ENCODE peak calls at places on chromosome 12, in eight cellular contexts. One of them, this sample, is unnamed.

GRCh38 chr12:27285395-27285794 is 41.3 kb downstream of the STK38L start:
- DNase-seq in stimulated activated CD4-positive, alpha-beta T cell treated with anti-CD3 and anti-CD28 coated beads, Interleukin-2, amount 100 ng/mL, for 24 hours: no peak
- DNase-seq in astrocyte: peak; percentile 29
- DNase-seq in T47D: no peak
- DNase-seq in fibroblast of the aortic adventitia: peak; percentile 15
- DNase-seq in anterior cingulate cortex: no peak
- DNase-seq in NCI-H1105: no peak
- DNase-seq in dorsolateral prefrontal cortex: no peak
- DNase-seq in this sample: no peak

GRCh38 chr12:4037747-4038312 is 164.6 kb upstream of the PARP11 start:
- DNase-seq in stimulated activated CD4-positive, alpha-beta T cell treated with anti-CD3 and anti-CD28 coated beads, Interleukin-2, amount 100 ng/mL, for 24 hours: peak; percentile 19
- DNase-seq in astrocyte: no peak
- DNase-seq in T47D: no peak
- DNase-seq in fibroblast of the aortic adventitia: peak; percentile 70
- DNase-seq in anterior cingulate cortex: no peak
- DNase-seq in NCI-H1105: peak; percentile 11
- DNase-seq in dorsolateral prefrontal cortex: no peak
- DNase-seq in this sample: peak; percentile 49

GRCh38 chr12:108302471-108303311 is 36.4 kb downstream of the CMKLR1 start:
- DNase-seq in stimulated activated CD4-positive, alpha-beta T cell treated with anti-CD3 and anti-CD28 coated beads, Interleukin-2, amount 100 ng/mL, for 24 hours: no peak
- DNase-seq in astrocyte: peak; percentile 23
- DNase-seq in T47D: no peak
- DNase-seq in fibroblast of the aortic adventitia: peak; percentile 27
- DNase-seq in anterior cingulate cortex: no peak
- DNase-seq in NCI-H1105: no peak
- DNase-seq in dorsolateral prefrontal cortex: no peak
- DNase-seq in this sample: no peak

GRCh38 chr12:56080556-56081138 is 682 bp downstream of the ERBB3 start:
- DNase-seq in stimulated activated CD4-positive, alpha-beta T cell treated with anti-CD3 and anti-CD28 coated beads, Interleukin-2, amount 100 ng/mL, for 24 hours: peak; percentile 7
- DNase-seq in astrocyte: no peak
- DNase-seq in T47D: no peak
- DNase-seq in fibroblast of the aortic adventitia: no peak
- DNase-seq in anterior cingulate cortex: no peak
- DNase-seq in NCI-H1105: no peak
- DNase-seq in dorsolateral prefrontal cortex: no peak
- DNase-seq in this sample: no peak

GRCh38 chr12:120259418-120260202 is 5.9 kb downstream of the PXN start:
- DNase-seq in stimulated activated CD4-positive, alpha-beta T cell treated with anti-CD3 and anti-CD28 coated beads, Interleukin-2, amount 100 ng/mL, for 24 hours: no peak
- DNase-seq in astrocyte: peak; percentile 38
- DNase-seq in T47D: no peak
- DNase-seq in fibroblast of the aortic adventitia: peak; percentile 88
- DNase-seq in anterior cingulate cortex: no peak
- DNase-seq in NCI-H1105: no peak
- DNase-seq in dorsolateral prefrontal cortex: no peak
- DNase-seq in this sample: no peak

GRCh38 chr12:45981075-45981837 is 9.1 kb downstream of the SCAF11 start:
- DNase-seq in stimulated activated CD4-positive, alpha-beta T cell treated with anti-CD3 and anti-CD28 coated beads, Interleukin-2, amount 100 ng/mL, for 24 hours: no peak
- DNase-seq in astrocyte: no peak
- DNase-seq in T47D: no peak
- DNase-seq in fibroblast of the aortic adventitia: no peak
- DNase-seq in anterior cingulate cortex: no peak
- DNase-seq in NCI-H1105: no peak
- DNase-seq in dorsolateral prefrontal cortex: no peak
- DNase-seq in this sample: no peak

GRCh38 chr12:131101703-131102492 is 148.2 kb downstream of the ADGRD1 start:
- DNase-seq in stimulated activated CD4-positive, alpha-beta T cell treated with anti-CD3 and anti-CD28 coated beads, Interleukin-2, amount 100 ng/mL, for 24 hours: no peak
- DNase-seq in astrocyte: no peak
- DNase-seq in T47D: no peak
- DNase-seq in fibroblast of the aortic adventitia: no peak
- DNase-seq in anterior cingulate cortex: no peak
- DNase-seq in NCI-H1105: no peak
- DNase-seq in dorsolateral prefrontal cortex: peak; percentile 11
- DNase-seq in this sample: no peak

GRCh38 chr12:111056618-111057521 is 136.5 kb upstream of the MYL2 start:
- DNase-seq in stimulated activated CD4-positive, alpha-beta T cell treated with anti-CD3 and anti-CD28 coated beads, Interleukin-2, amount 100 ng/mL, for 24 hours: peak; percentile 61
- DNase-seq in astrocyte: no peak
- DNase-seq in T47D: no peak
- DNase-seq in fibroblast of the aortic adventitia: no peak
- DNase-seq in anterior cingulate cortex: no peak
- DNase-seq in NCI-H1105: no peak
- DNase-seq in dorsolateral prefrontal cortex: no peak
- DNase-seq in this sample: no peak

GRCh38 chr12:112950701-112951100 is 12.4 kb downstream of the OAS3 start:
- DNase-seq in stimulated activated CD4-positive, alpha-beta T cell treated with anti-CD3 and anti-CD28 coated beads, Interleukin-2, amount 100 ng/mL, for 24 hours: no peak
- DNase-seq in astrocyte: no peak
- DNase-seq in T47D: no peak
- DNase-seq in fibroblast of the aortic adventitia: no peak
- DNase-seq in anterior cingulate cortex: no peak
- DNase-seq in NCI-H1105: no peak
- DNase-seq in dorsolateral prefrontal cortex: no peak
- DNase-seq in this sample: no peak

GRCh38 chr12:46783881-46784280 is 41.9 kb downstream of the SLC38A4 start:
- DNase-seq in stimulated activated CD4-positive, alpha-beta T cell treated with anti-CD3 and anti-CD28 coated beads, Interleukin-2, amount 100 ng/mL, for 24 hours: no peak
- DNase-seq in astrocyte: no peak
- DNase-seq in T47D: no peak
- DNase-seq in fibroblast of the aortic adventitia: no peak
- DNase-seq in anterior cingulate cortex: no peak
- DNase-seq in NCI-H1105: no peak
- DNase-seq in dorsolateral prefrontal cortex: no peak
- DNase-seq in this sample: no peak

This sample was measured in WERI-Rb-1.